ENCODE peak calls at places on chromosome 21, in five cellular contexts. One of them, this sample, is unnamed.
A peak's percentile ranks its signal among the peaks of the same experiment; 100 is the strongest.

GRCh38 chr21:17002628-17003027 is 510.2 kb upstream of the CXADR start:
- DNase-seq in OCI-M1: no peak
- DNase-seq in T-helper 1 cell: no peak
- DNase-seq in brain microvascular endothelial cell: no peak
- DNase-seq in COLO829: no peak
- DNase-seq in this sample: no peak

GRCh38 chr21:30216041-30216723 is at the start of gene CLDN8:
- DNase-seq in T-helper 1 cell: no peak
- DNase-seq in COLO829: no peak
- DNase-seq in OCI-M1: no peak
- DNase-seq in brain microvascular endothelial cell: no peak
- DNase-seq in this sample: no peak

GRCh38 chr21:41453761-41454160 is 27.7 kb downstream of the MX1 start:
- DNase-seq in COLO829: no peak
- DNase-seq in T-helper 1 cell: no peak
- DNase-seq in brain microvascular endothelial cell: no peak
- DNase-seq in OCI-M1: no peak
- DNase-seq in this sample: no peak

GRCh38 chr21:43015906-43016540 is 41.7 kb downstream of the PKNOX1 start:
- DNase-seq in OCI-M1: peak; percentile 42
- DNase-seq in brain microvascular endothelial cell: no peak
- DNase-seq in T-helper 1 cell: no peak
- DNase-seq in COLO829: no peak
- DNase-seq in this sample: no peak

GRCh38 chr21:33070921-33071877 is 1.3 kb downstream of the OLIG1 start:
- DNase-seq in T-helper 1 cell: no peak
- DNase-seq in brain microvascular endothelial cell: no peak
- DNase-seq in COLO829: no peak
- DNase-seq in OCI-M1: no peak
- DNase-seq in this sample: no peak

GRCh38 chr21:40425981-40426380 is 421.0 kb downstream of the DSCAM start:
- DNase-seq in COLO829: no peak
- DNase-seq in OCI-M1: no peak
- DNase-seq in brain microvascular endothelial cell: no peak
- DNase-seq in T-helper 1 cell: no peak
- DNase-seq in this sample: no peak

GRCh38 chr21:39447264-39447663 is 1.7 kb upstream of the LCA5L start:
- DNase-seq in COLO829: no peak
- DNase-seq in OCI-M1: peak; percentile 41
- DNase-seq in brain microvascular endothelial cell: no peak
- DNase-seq in T-helper 1 cell: no peak
- DNase-seq in this sample: no peak

GRCh38 chr21:41167348-41168342 is at the start of gene BACE2:
- DNase-seq in T-helper 1 cell: peak; percentile 8
- DNase-seq in brain microvascular endothelial cell: peak; percentile 33
- DNase-seq in OCI-M1: peak; percentile 59
- DNase-seq in COLO829: no peak
- DNase-seq in this sample: peak; percentile 83

GRCh38 chr21:15066231-15066577 is 1.4 kb upstream of the NRIP1 start:
- DNase-seq in brain microvascular endothelial cell: no peak
- DNase-seq in OCI-M1: peak; percentile 49
- DNase-seq in T-helper 1 cell: no peak
- DNase-seq in COLO829: no peak
- DNase-seq in this sample: no peak

GRCh38 chr21:20882462-20883415 is 115.5 kb upstream of the NCAM2 start:
- DNase-seq in OCI-M1: peak; percentile 91
- DNase-seq in brain microvascular endothelial cell: peak; percentile 7
- DNase-seq in COLO829: peak; percentile 9
- DNase-seq in T-helper 1 cell: no peak
- DNase-seq in this sample: no peak

GRCh38 chr21:36699026-36699545 is at the start of gene SIM2:
- DNase-seq in COLO829: no peak
- DNase-seq in brain microvascular endothelial cell: no peak
- DNase-seq in OCI-M1: no peak
- DNase-seq in T-helper 1 cell: no peak
- DNase-seq in this sample: no peak

GRCh38 chr21:44686000-44686781 is 4.2 kb upstream of the KRTAP12-1 start:
- DNase-seq in T-helper 1 cell: no peak
- DNase-seq in OCI-M1: no peak
- DNase-seq in brain microvascular endothelial cell: no peak
- DNase-seq in COLO829: no peak
- DNase-seq in this sample: no peak

GRCh38 chr21:39033878-39034589 is 149.2 kb downstream of the PSMG1 start:
- DNase-seq in COLO829: peak; percentile 42
- DNase-seq in brain microvascular endothelial cell: peak; percentile 37
- DNase-seq in T-helper 1 cell: no peak
- DNase-seq in OCI-M1: no peak
- DNase-seq in this sample: no peak

GRCh38 chr21:32351428-32351827 is 41.4 kb downstream of the URB1 start:
- DNase-seq in T-helper 1 cell: no peak
- DNase-seq in brain microvascular endothelial cell: no peak
- DNase-seq in OCI-M1: no peak
- DNase-seq in COLO829: no peak
- DNase-seq in this sample: no peak

GRCh38 chr21:29849735-29850176 is 90.0 kb downstream of the GRIK1 start:
- DNase-seq in T-helper 1 cell: peak; percentile 4
- DNase-seq in COLO829: peak; percentile 44
- DNase-seq in OCI-M1: peak; percentile 84
- DNase-seq in brain microvascular endothelial cell: peak; percentile 57
- DNase-seq in this sample: no peak

GRCh38 chr21:35394634-35395369 is 345.7 kb upstream of the RUNX1 start:
- DNase-seq in T-helper 1 cell: no peak
- DNase-seq in COLO829: no peak
- DNase-seq in brain microvascular endothelial cell: no peak
- DNase-seq in OCI-M1: peak; percentile 50
- DNase-seq in this sample: no peak

GRCh38 chr21:44865561-44866280 is 7.8 kb downstream of the PTTG1IP start:
- DNase-seq in COLO829: peak; percentile 75
- DNase-seq in OCI-M1: peak; percentile 45
- DNase-seq in T-helper 1 cell: no peak
- DNase-seq in brain microvascular endothelial cell: no peak
- DNase-seq in this sample: no peak

GRCh38 chr21:28754127-28754611 is 238.5 kb downstream of the LTN1 start:
- DNase-seq in OCI-M1: no peak
- DNase-seq in brain microvascular endothelial cell: peak; percentile 69
- DNase-seq in T-helper 1 cell: no peak
- DNase-seq in COLO829: peak; percentile 17
- DNase-seq in this sample: peak; percentile 30

GRCh38 chr21:38955495-38955894 is 149.8 kb downstream of the ETS2 start:
- DNase-seq in OCI-M1: no peak
- DNase-seq in T-helper 1 cell: no peak
- DNase-seq in brain microvascular endothelial cell: peak; percentile 76
- DNase-seq in COLO829: no peak
- DNase-seq in this sample: no peak

GRCh38 chr21:45161039-45161945 is 86.9 kb downstream of the ADARB1 start:
- DNase-seq in COLO829: no peak
- DNase-seq in brain microvascular endothelial cell: no peak
- DNase-seq in T-helper 1 cell: no peak
- DNase-seq in OCI-M1: no peak
- DNase-seq in this sample: no peak

GRCh38 chr21:38956791-38957571 is 151.3 kb downstream of the ETS2 start:
- DNase-seq in brain microvascular endothelial cell: no peak
- DNase-seq in COLO829: no peak
- DNase-seq in T-helper 1 cell: no peak
- DNase-seq in OCI-M1: peak; percentile 86
- DNase-seq in this sample: peak; percentile 35

GRCh38 chr21:28345934-28346333 is 646.7 kb downstream of the LTN1 start:
- DNase-seq in brain microvascular endothelial cell: no peak
- DNase-seq in COLO829: no peak
- DNase-seq in T-helper 1 cell: no peak
- DNase-seq in OCI-M1: peak; percentile 14
- DNase-seq in this sample: no peak

GRCh38 chr21:31848339-31848985 is 24.4 kb upstream of the HUNK start:
- DNase-seq in OCI-M1: no peak
- DNase-seq in brain microvascular endothelial cell: no peak
- DNase-seq in COLO829: no peak
- DNase-seq in T-helper 1 cell: no peak
- DNase-seq in this sample: no peak

GRCh38 chr21:42027085-42027803 is 17.1 kb upstream of the ZBTB21 start:
- DNase-seq in COLO829: no peak
- DNase-seq in T-helper 1 cell: no peak
- DNase-seq in brain microvascular endothelial cell: no peak
- DNase-seq in OCI-M1: no peak
- DNase-seq in this sample: no peak

GRCh38 chr21:38959686-38960049 is 153.9 kb downstream of the ETS2 start:
- DNase-seq in OCI-M1: no peak
- DNase-seq in COLO829: no peak
- DNase-seq in brain microvascular endothelial cell: no peak
- DNase-seq in T-helper 1 cell: no peak
- DNase-seq in this sample: peak; percentile 24